ENCODE peak calls at places on chromosomes 12 and 14, in nine cellular contexts. B is globus pallidus; V is brain microvascular endothelial cell; Z is HuH-7.5; P is WERI-Rb-1; G is heart left ventricle; I is CD8-positive, alpha-beta memory T cell; H is mucosa of gallbladder; S is tibial artery. X is an unnamed sample.

GRCh38 chr14:92589213-92589852 is 75.8 kb downstream of the RIN3 start:
- DNase-seq in B (no peak), V (no peak), Z (no peak), P (peak), G (no peak), I (no peak), H (no peak), S (no peak), X (no peak)

GRCh38 chr12:90939382-90939781 is 15.6 kb downstream of the CCER1 start:
- DNase-seq in B (no peak), V (no peak), Z (no peak), P (no peak), G (no peak), I (no peak), H (no peak), S (no peak), X (no peak)

GRCh38 chr14:90740081-90740480 is 76.1 kb downstream of the TTC7B start:
- DNase-seq in B (no peak), V (no peak), Z (no peak), P (no peak), G (no peak), I (no peak), H (no peak), S (no peak), X (no peak)

GRCh38 chr14:55129428-55130193 is 559 bp downstream of the LGALS3 start:
- DNase-seq in B (no peak), V (peak), Z (peak), P (peak), G (peak), I (peak), H (peak), S (peak), X (no peak)

GRCh38 chr14:106879241-106879640 is 1352.9 kb downstream of the TMEM121 start:
- DNase-seq in B (no peak), V (no peak), Z (peak), P (peak), G (no peak), I (peak), H (no peak), S (no peak), X (no peak)

GRCh38 chr12:4700621-4701026 is 19.6 kb upstream of the GALNT8 start:
- DNase-seq in B (peak), V (no peak), Z (no peak), P (no peak), G (peak), I (no peak), H (peak), S (no peak), X (no peak)

GRCh38 chr12:2615665-2616387 is 178.9 kb upstream of the FKBP4 start:
- DNase-seq in B (no peak), V (peak), Z (no peak), P (no peak), G (peak), I (no peak), H (no peak), S (no peak), X (no peak)

GRCh38 chr12:47034661-47035060 is 44.8 kb upstream of the PCED1B start:
- DNase-seq in B (no peak), V (no peak), Z (no peak), P (no peak), G (no peak), I (no peak), H (no peak), S (no peak), X (no peak)

GRCh38 chr12:81797100-81797499 is 38.0 kb upstream of the PPFIA2 start:
- DNase-seq in B (no peak), V (no peak), Z (no peak), P (no peak), G (no peak), I (no peak), H (no peak), S (no peak), X (no peak)

GRCh38 chr12:88325828-88326214 is 183.7 kb downstream of the TMTC3 start:
- DNase-seq in B (no peak), V (peak), Z (no peak), P (no peak), G (no peak), I (no peak), H (peak), S (no peak), X (no peak)

GRCh38 chr12:132904718-132905328 is 17.4 kb upstream of the CHFR start:
- DNase-seq in B (peak), V (peak), Z (no peak), P (peak), G (peak), I (peak), H (peak), S (peak), X (no peak)

GRCh38 chr14:54175298-54175942 is 218.8 kb upstream of the BMP4 start:
- DNase-seq in B (peak), V (peak), Z (peak), P (peak), G (peak), I (peak), H (peak), S (peak), X (peak)

GRCh38 chr12:120257041-120257821 is 8.3 kb downstream of the PXN start:
- DNase-seq in B (peak), V (peak), Z (no peak), P (no peak), G (peak), I (no peak), H (peak), S (peak), X (peak)

GRCh38 chr12:122979908-122980191 is 631 bp upstream of the ARL6IP4 start:
- DNase-seq in B (no peak), V (no peak), Z (no peak), P (no peak), G (no peak), I (no peak), H (no peak), S (no peak), X (no peak)

GRCh38 chr14:60485600-60486251 is at the start of gene C14orf39:
- DNase-seq in B (no peak), V (no peak), Z (no peak), P (peak), G (no peak), I (no peak), H (no peak), S (peak), X (no peak)

GRCh38 chr14:93003945-93004698 is 81.2 kb downstream of the CHGA start:
- DNase-seq in B (no peak), V (no peak), Z (no peak), P (no peak), G (no peak), I (no peak), H (no peak), S (no peak), X (no peak)

GRCh38 chr12:124675881-124676688 is 108.7 kb upstream of the NCOR2 start:
- DNase-seq in B (no peak), V (no peak), Z (no peak), P (peak), G (no peak), I (no peak), H (no peak), S (peak), X (no peak)

GRCh38 chr12:71440393-71441349 is 1.1 kb downstream of the LGR5 start:
- DNase-seq in B (peak), V (no peak), Z (peak), P (no peak), G (no peak), I (no peak), H (no peak), S (no peak), X (no peak)

GRCh38 chr12:107929436-107929835 is 154.9 kb downstream of the ASCL4 start:
- DNase-seq in B (peak), V (peak), Z (no peak), P (peak), G (no peak), I (no peak), H (no peak), S (no peak), X (no peak)

GRCh38 chr14:50345891-50346422 is 33.8 kb downstream of the DMAC2L start:
- DNase-seq in B (no peak), V (no peak), Z (no peak), P (no peak), G (no peak), I (no peak), H (no peak), S (no peak), X (no peak)

GRCh38 chr12:117210266-117210918 is 20.1 kb upstream of the FBXO21 start:
- DNase-seq in B (no peak), V (no peak), Z (no peak), P (no peak), G (no peak), I (no peak), H (no peak), S (no peak), X (no peak)

GRCh38 chr12:12684375-12685106 is 11.4 kb downstream of the GPR19 start:
- DNase-seq in B (peak), V (peak), Z (no peak), P (peak), G (peak), I (no peak), H (peak), S (no peak), X (no peak)

GRCh38 chr14:101506921-101507300 is 54.4 kb upstream of the DIO3 start:
- DNase-seq in B (no peak), V (no peak), Z (no peak), P (no peak), G (no peak), I (no peak), H (no peak), S (peak), X (no peak)